ENCODE peak calls at places on chromosome 6, in five cellular contexts. One of them, this sample, is unnamed.

GRCh38 chr6:42292002-42292735 is 74.5 kb upstream of the MRPS10 start:
- DNase-seq in colonic mucosa: no peak
- DNase-seq in foreskin fibroblast: peak; percentile 67
- DNase-seq in AG10803: peak; percentile 67
- DNase-seq in adrenal gland: no peak
- DNase-seq in this sample: no peak

GRCh38 chr6:156699017-156699421 is 78.2 kb upstream of the ARID1B start:
- DNase-seq in colonic mucosa: no peak
- DNase-seq in foreskin fibroblast: peak; percentile 41
- DNase-seq in AG10803: peak; percentile 33
- DNase-seq in adrenal gland: no peak
- DNase-seq in this sample: no peak

GRCh38 chr6:141307309-141307998 is 825.3 kb upstream of the GJE1 start:
- DNase-seq in colonic mucosa: no peak
- DNase-seq in foreskin fibroblast: no peak
- DNase-seq in AG10803: no peak
- DNase-seq in adrenal gland: no peak
- DNase-seq in this sample: no peak

GRCh38 chr6:43712590-43712989 is 25.0 kb upstream of the MRPS18A start:
- DNase-seq in colonic mucosa: no peak
- DNase-seq in foreskin fibroblast: no peak
- DNase-seq in AG10803: no peak
- DNase-seq in adrenal gland: no peak
- DNase-seq in this sample: no peak

GRCh38 chr6:70622426-70622825 is 45.3 kb upstream of the SMAP1 start:
- DNase-seq in colonic mucosa: no peak
- DNase-seq in foreskin fibroblast: no peak
- DNase-seq in AG10803: no peak
- DNase-seq in adrenal gland: no peak
- DNase-seq in this sample: no peak

GRCh38 chr6:92617726-92618125 is 801.6 kb downstream of the EPHA7 start:
- DNase-seq in colonic mucosa: no peak
- DNase-seq in foreskin fibroblast: no peak
- DNase-seq in AG10803: no peak
- DNase-seq in adrenal gland: no peak
- DNase-seq in this sample: no peak

GRCh38 chr6:162063666-162064065 is 663.9 kb downstream of the PRKN start:
- DNase-seq in colonic mucosa: no peak
- DNase-seq in foreskin fibroblast: no peak
- DNase-seq in AG10803: no peak
- DNase-seq in adrenal gland: no peak
- DNase-seq in this sample: no peak

GRCh38 chr6:49563006-49563886 is 12.8 kb downstream of the C6orf141 start:
- DNase-seq in colonic mucosa: no peak
- DNase-seq in foreskin fibroblast: no peak
- DNase-seq in AG10803: no peak
- DNase-seq in adrenal gland: no peak
- DNase-seq in this sample: no peak

GRCh38 chr6:144264270-144265060 is 20.7 kb upstream of the UTRN start:
- DNase-seq in colonic mucosa: no peak
- DNase-seq in foreskin fibroblast: peak; percentile 87
- DNase-seq in AG10803: peak; percentile 92
- DNase-seq in adrenal gland: no peak
- DNase-seq in this sample: peak; percentile 79

GRCh38 chr6:34386316-34387137 is 5.9 kb downstream of the NUDT3 start:
- DNase-seq in colonic mucosa: no peak
- DNase-seq in foreskin fibroblast: peak; percentile 88
- DNase-seq in AG10803: peak; percentile 94
- DNase-seq in adrenal gland: no peak
- DNase-seq in this sample: peak; percentile 87

GRCh38 chr6:15689586-15690450 is 27.0 kb upstream of the DTNBP1 start:
- DNase-seq in colonic mucosa: no peak
- DNase-seq in foreskin fibroblast: no peak
- DNase-seq in AG10803: peak; percentile 12
- DNase-seq in adrenal gland: no peak
- DNase-seq in this sample: no peak

GRCh38 chr6:3573670-3574069 is 116.8 kb upstream of the SLC22A23 start:
- DNase-seq in colonic mucosa: no peak
- DNase-seq in foreskin fibroblast: no peak
- DNase-seq in AG10803: no peak
- DNase-seq in adrenal gland: no peak
- DNase-seq in this sample: no peak

GRCh38 chr6:19988555-19988954 is 151.4 kb downstream of the ID4 start:
- DNase-seq in colonic mucosa: no peak
- DNase-seq in foreskin fibroblast: no peak
- DNase-seq in AG10803: peak; percentile 11
- DNase-seq in adrenal gland: no peak
- DNase-seq in this sample: no peak

GRCh38 chr6:77025824-77026223 is 437.5 kb downstream of the HTR1B start:
- DNase-seq in colonic mucosa: no peak
- DNase-seq in foreskin fibroblast: no peak
- DNase-seq in AG10803: no peak
- DNase-seq in adrenal gland: no peak
- DNase-seq in this sample: no peak

GRCh38 chr6:38179794-38180430 is 360.4 kb downstream of the ZFAND3 start:
- DNase-seq in colonic mucosa: no peak
- DNase-seq in foreskin fibroblast: no peak
- DNase-seq in AG10803: no peak
- DNase-seq in adrenal gland: peak; percentile 4
- DNase-seq in this sample: no peak

GRCh38 chr6:167778497-167779122 is 48.1 kb upstream of the AFDN start:
- DNase-seq in colonic mucosa: peak; percentile 46
- DNase-seq in foreskin fibroblast: no peak
- DNase-seq in AG10803: no peak
- DNase-seq in adrenal gland: no peak
- DNase-seq in this sample: no peak

GRCh38 chr6:85015396-85015990 is 251.1 kb upstream of the TBX18 start:
- DNase-seq in colonic mucosa: peak; percentile 34
- DNase-seq in foreskin fibroblast: peak; percentile 33
- DNase-seq in AG10803: peak; percentile 27
- DNase-seq in adrenal gland: peak; percentile 35
- DNase-seq in this sample: no peak

GRCh38 chr6:136922680-136922996 is 537 bp downstream of the SLC35D3 start:
- DNase-seq in colonic mucosa: no peak
- DNase-seq in foreskin fibroblast: no peak
- DNase-seq in AG10803: no peak
- DNase-seq in adrenal gland: peak; percentile 16
- DNase-seq in this sample: no peak

GRCh38 chr6:4270001-4270400 is 134.6 kb upstream of the ECI2 start:
- DNase-seq in colonic mucosa: no peak
- DNase-seq in foreskin fibroblast: no peak
- DNase-seq in AG10803: no peak
- DNase-seq in adrenal gland: no peak
- DNase-seq in this sample: no peak

GRCh38 chr6:30112402-30113376 is at the start of gene TRIM31:
- DNase-seq in colonic mucosa: peak; percentile 66
- DNase-seq in foreskin fibroblast: no peak
- DNase-seq in AG10803: no peak
- DNase-seq in adrenal gland: no peak
- DNase-seq in this sample: no peak

GRCh38 chr6:42347456-42347855 is 104.3 kb downstream of the TRERF1 start:
- DNase-seq in colonic mucosa: no peak
- DNase-seq in foreskin fibroblast: no peak
- DNase-seq in AG10803: no peak
- DNase-seq in adrenal gland: no peak
- DNase-seq in this sample: no peak

GRCh38 chr6:45718901-45719300 is 296.8 kb downstream of the CLIC5 start:
- DNase-seq in colonic mucosa: no peak
- DNase-seq in foreskin fibroblast: peak; percentile 44
- DNase-seq in AG10803: peak; percentile 71
- DNase-seq in adrenal gland: no peak
- DNase-seq in this sample: no peak

GRCh38 chr6:108730556-108731228 is 117.5 kb upstream of the ARMC2 start:
- DNase-seq in colonic mucosa: no peak
- DNase-seq in foreskin fibroblast: no peak
- DNase-seq in AG10803: no peak
- DNase-seq in adrenal gland: no peak
- DNase-seq in this sample: no peak

GRCh38 chr6:23446394-23447001 is 679.5 kb upstream of the NRSN1 start:
- DNase-seq in colonic mucosa: no peak
- DNase-seq in foreskin fibroblast: peak; percentile 25
- DNase-seq in AG10803: peak; percentile 55
- DNase-seq in adrenal gland: no peak
- DNase-seq in this sample: no peak

GRCh38 chr6:111565316-111566221 is 40.1 kb downstream of the TRAF3IP2 start:
- DNase-seq in colonic mucosa: no peak
- DNase-seq in foreskin fibroblast: no peak
- DNase-seq in AG10803: no peak
- DNase-seq in adrenal gland: no peak
- DNase-seq in this sample: no peak

GRCh38 chr6:158847786-158848185 is 28.6 kb upstream of the EZR start:
- DNase-seq in colonic mucosa: no peak
- DNase-seq in foreskin fibroblast: no peak
- DNase-seq in AG10803: no peak
- DNase-seq in adrenal gland: no peak
- DNase-seq in this sample: no peak

GRCh38 chr6:169720207-169720855 is 4.0 kb downstream of the PHF10 start:
- DNase-seq in colonic mucosa: no peak
- DNase-seq in foreskin fibroblast: no peak
- DNase-seq in AG10803: no peak
- DNase-seq in adrenal gland: no peak
- DNase-seq in this sample: no peak

GRCh38 chr6:31081872-31082271 is 30.5 kb downstream of the C6orf15 start:
- DNase-seq in colonic mucosa: no peak
- DNase-seq in foreskin fibroblast: no peak
- DNase-seq in AG10803: no peak
- DNase-seq in adrenal gland: no peak
- DNase-seq in this sample: no peak

GRCh38 chr6:28896505-28897392 is 27.0 kb downstream of the TRIM27 start:
- DNase-seq in colonic mucosa: peak; percentile 59
- DNase-seq in foreskin fibroblast: no peak
- DNase-seq in AG10803: peak; percentile 53
- DNase-seq in adrenal gland: peak; percentile 59
- DNase-seq in this sample: no peak

GRCh38 chr6:107585815-107586435 is 96.0 kb downstream of the SOBP start:
- DNase-seq in colonic mucosa: no peak
- DNase-seq in foreskin fibroblast: no peak
- DNase-seq in AG10803: no peak
- DNase-seq in adrenal gland: no peak
- DNase-seq in this sample: no peak
- H3K4me3 ChIP-seq in colonic mucosa: no peak overlapping the region
- H3K4me3 ChIP-seq in foreskin fibroblast: no peak overlapping the region
- H3K4me3 ChIP-seq in AG10803: no peak overlapping the region
- H3K4me3 ChIP-seq in adrenal gland: no peak overlapping the region
- H3K4me3 ChIP-seq in this sample: no peak overlapping the region

DNA sequence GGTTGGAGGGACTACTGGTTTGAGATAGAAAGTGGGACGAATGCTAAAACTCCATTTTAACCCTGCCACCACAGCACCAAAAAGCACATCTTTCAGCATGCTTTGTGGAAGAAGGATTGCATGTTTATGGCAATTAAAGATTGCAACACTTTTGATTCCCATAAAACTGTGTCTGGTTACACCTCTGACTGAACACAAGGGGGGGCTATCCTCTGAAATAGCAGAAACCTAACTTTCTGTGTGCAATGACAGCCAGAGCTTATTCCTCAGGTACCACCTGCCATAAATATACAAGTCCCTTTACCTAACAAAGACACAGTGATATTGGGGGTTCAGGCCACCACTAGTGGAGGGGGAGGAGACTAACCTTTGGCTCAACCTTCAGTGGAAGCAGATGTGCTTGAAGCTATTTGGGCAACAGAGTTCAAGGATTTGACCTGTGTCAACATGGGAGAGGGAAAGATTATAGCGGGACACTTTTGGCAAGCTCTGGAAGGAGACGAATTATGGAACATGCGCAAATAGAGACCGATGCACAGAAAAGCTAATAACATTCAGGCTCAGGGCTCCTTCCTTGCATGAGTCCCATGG is 9.6 kb upstream of the PLG start:
- DNase-seq in colonic mucosa: no peak
- DNase-seq in foreskin fibroblast: no peak
- DNase-seq in AG10803: no peak
- DNase-seq in adrenal gland: no peak
- DNase-seq in this sample: no peak
- TF ChIP-seq CTCF in colonic mucosa: no peak
- TF ChIP-seq CTCF in foreskin fibroblast: no peak
- TF ChIP-seq CTCF in AG10803: no peak
- TF ChIP-seq CTCF in adrenal gland: no peak
- TF ChIP-seq CTCF in this sample: no peak

GRCh38 chr6:113719545-113719944 is 137.6 kb upstream of the MARCKS start:
- DNase-seq in colonic mucosa: no peak
- DNase-seq in foreskin fibroblast: peak; percentile 30
- DNase-seq in AG10803: peak; percentile 53
- DNase-seq in adrenal gland: no peak
- DNase-seq in this sample: no peak

GRCh38 chr6:113718588-113718987 is 138.6 kb upstream of the MARCKS start:
- DNase-seq in colonic mucosa: no peak
- DNase-seq in foreskin fibroblast: no peak
- DNase-seq in AG10803: no peak
- DNase-seq in adrenal gland: no peak
- DNase-seq in this sample: no peak

GRCh38 chr6:113719056-113719455 is 138.1 kb upstream of the MARCKS start:
- DNase-seq in colonic mucosa: peak; percentile 66
- DNase-seq in foreskin fibroblast: peak; percentile 40
- DNase-seq in AG10803: no peak
- DNase-seq in adrenal gland: no peak
- DNase-seq in this sample: no peak

DNA sequence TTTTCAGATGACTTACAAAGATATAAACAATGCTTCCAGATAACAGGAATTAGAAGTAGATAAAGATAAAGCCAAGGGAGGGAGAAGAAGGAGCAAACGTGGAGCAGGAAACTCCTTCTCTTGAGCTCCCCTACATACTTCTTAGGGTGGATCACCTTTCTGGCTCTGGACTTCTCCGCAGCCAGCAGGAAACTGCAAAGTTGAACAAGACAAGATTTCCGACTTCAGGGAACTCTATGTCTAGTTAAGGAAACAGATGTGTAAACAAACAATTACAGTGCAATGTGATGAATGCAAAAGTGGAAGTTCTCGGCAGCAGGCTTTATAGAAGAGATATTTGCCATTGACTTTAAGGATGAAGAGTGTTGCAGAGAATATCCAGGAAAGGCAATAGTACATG is 134.0 kb upstream of the MARCKS start:
- DNase-seq in colonic mucosa: no peak
- DNase-seq in foreskin fibroblast: no peak
- DNase-seq in AG10803: no peak
- DNase-seq in adrenal gland: no peak
- DNase-seq in this sample: no peak
- H3K4me3 ChIP-seq in colonic mucosa: no peak overlapping the region
- H3K4me3 ChIP-seq in foreskin fibroblast: no peak overlapping the region
- H3K4me3 ChIP-seq in AG10803: no peak overlapping the region
- H3K4me3 ChIP-seq in adrenal gland: no peak overlapping the region
- H3K4me3 ChIP-seq in this sample: no peak overlapping the region

DNA sequence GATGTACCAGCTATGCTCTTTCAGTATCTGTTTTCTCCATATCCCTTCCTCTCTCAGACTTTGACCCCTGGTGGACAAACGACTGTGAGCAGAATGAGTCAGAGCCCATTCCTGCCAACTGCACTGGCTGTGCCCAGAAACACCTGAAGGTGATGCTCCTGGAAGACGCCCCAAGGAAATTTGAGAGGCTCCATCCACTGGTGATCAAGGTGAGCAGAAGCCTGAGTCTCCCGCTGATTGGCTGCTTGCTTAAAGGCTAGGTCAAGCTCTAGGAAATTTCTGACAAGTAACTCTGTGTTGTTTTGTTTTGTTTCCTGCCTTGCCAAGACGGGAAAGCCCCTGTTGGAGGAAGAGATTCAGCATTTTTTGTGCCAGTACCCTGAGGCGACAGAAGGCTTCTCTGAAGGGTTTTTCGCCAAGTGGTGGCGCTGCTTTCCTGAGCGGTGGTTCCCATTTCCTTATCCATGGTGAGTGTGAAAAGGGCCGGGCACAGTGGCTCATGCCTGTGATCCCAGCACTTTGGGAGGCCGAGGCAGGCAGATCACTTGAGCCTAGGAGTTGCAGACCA is 28.6 kb downstream of the C6orf89 start:
- DNase-seq in colonic mucosa: peak; percentile 79
- DNase-seq in foreskin fibroblast: no peak
- DNase-seq in AG10803: no peak
- DNase-seq in adrenal gland: peak; percentile 56
- DNase-seq in this sample: no peak
- TF ChIP-seq CTCF in colonic mucosa: peak; percentile 28
- TF ChIP-seq CTCF in foreskin fibroblast: peak; percentile 33
- TF ChIP-seq CTCF in AG10803: peak; percentile 49
- TF ChIP-seq CTCF in adrenal gland: peak; percentile 51
- TF ChIP-seq CTCF in this sample: peak; percentile 46

This sample was measured in AG09309.